ENCODE peak calls at places on chromosome 13, in seven cellular contexts. P, G, X, N, L, K and R are unnamed samples.

GRCh38 chr13:107121793-107122192 is 553.9 kb upstream of the ARGLU1 start:
- DNase-seq in P (no peak), G (no peak), X (no peak), N (no peak), L (no peak), K (no peak), R (no peak)

GRCh38 chr13:111365149-111366005 is 44.9 kb downstream of the TEX29 start:
- DNase-seq in P (no peak), G (no peak), X (no peak), N (no peak), L (no peak), K (no peak), R (no peak)

GRCh38 chr13:91232716-91233115 is 114.8 kb upstream of the MIR17HG start:
- DNase-seq in P (no peak), G (no peak), X (peak), N (no peak), L (no peak), K (no peak), R (no peak)

GRCh38 chr13:23859904-23860303 is 29.3 kb downstream of the MIPEP start:
- DNase-seq in P (no peak), G (no peak), X (no peak), N (no peak), L (no peak), K (no peak), R (no peak)

GRCh38 chr13:29865934-29866333 is 15.5 kb upstream of the UBL3 start:
- DNase-seq in P (no peak), G (no peak), X (no peak), N (peak), L (no peak), K (no peak), R (no peak)

GRCh38 chr13:94558721-94559120 is 37.2 kb downstream of the TGDS start:
- DNase-seq in P (no peak), G (no peak), X (no peak), N (no peak), L (no peak), K (no peak), R (no peak)

GRCh38 chr13:20616059-20616797 is 49.3 kb downstream of the IFT88 start:
- DNase-seq in P (no peak), G (no peak), X (peak), N (peak), L (no peak), K (no peak), R (peak)

GRCh38 chr13:66673401-66673800 is 556.7 kb downstream of the PCDH9 start:
- DNase-seq in P (no peak), G (no peak), X (peak), N (peak), L (no peak), K (no peak), R (no peak)

GRCh38 chr13:46388846-46389245 is 1.8 kb upstream of the RUBCNL start:
- DNase-seq in P (no peak), G (no peak), X (peak), N (peak), L (no peak), K (no peak), R (peak)

GRCh38 chr13:67395577-67395976 is 165.4 kb upstream of the PCDH9 start:
- DNase-seq in P (no peak), G (no peak), X (no peak), N (no peak), L (no peak), K (no peak), R (no peak)

GRCh38 chr13:100517135-100517534 is 71.5 kb downstream of the GGACT start:
- DNase-seq in P (no peak), G (peak), X (no peak), N (no peak), L (no peak), K (no peak), R (no peak)

GRCh38 chr13:113093580-113094409 is 11.8 kb upstream of the F7 start:
- DNase-seq in P (no peak), G (no peak), X (no peak), N (no peak), L (no peak), K (peak), R (no peak)

GRCh38 chr13:114099191-114099590 is 33.2 kb downstream of the RASA3 start:
- DNase-seq in P (peak), G (peak), X (peak), N (peak), L (no peak), K (peak), R (no peak)

GRCh38 chr13:24997367-24997967 is 98.5 kb upstream of the PABPC3 start:
- DNase-seq in P (no peak), G (peak), X (peak), N (peak), L (no peak), K (no peak), R (peak)

GRCh38 chr13:21949818-21950429 is 279.1 kb downstream of the FGF9 start:
- DNase-seq in P (no peak), G (no peak), X (no peak), N (no peak), L (no peak), K (no peak), R (no peak)

GRCh38 chr13:40813662-40814454 is 24.4 kb downstream of the SLC25A15 start:
- DNase-seq in P (no peak), G (no peak), X (peak), N (peak), L (no peak), K (no peak), R (peak)

GRCh38 chr13:66375756-66376155 is 854.4 kb downstream of the PCDH9 start:
- DNase-seq in P (no peak), G (no peak), X (no peak), N (no peak), L (no peak), K (no peak), R (no peak)

GRCh38 chr13:28047784-28048388 is 52.5 kb downstream of the FLT3 start:
- DNase-seq in P (no peak), G (no peak), X (peak), N (no peak), L (no peak), K (no peak), R (peak)